ENCODE peak calls at places on chromosomes 6 and 20, in nine cellular contexts. D is stimulated activated CD4-positive, alpha-beta T cell treated with anti-CD3 and anti-CD28 coated beads, Interleukin-4, amount 100 ng/mL, for 4 hours; N is GM06990; E is CD4-positive, CD25-positive, alpha-beta regulatory T cell; Z is NCI-H1092 treated with DMSO at 0.1 percent for 48 hours; O is cerebellum; T is naive B cell; R is RKO; L is posterior vena cava. K is an unnamed sample.

GRCh38 chr6:168188310-168188973 is 109.4 kb upstream of the FRMD1 start:
- DNase-seq in Z (no peak), R (no peak), N (no peak), D (no peak), L (peak; percentile 72), O (no peak), E (no peak), T (no peak), K (no peak)

GRCh38 chr20:52624270-52624669 is 347.9 kb upstream of the TSHZ2 start:
- DNase-seq in Z (no peak), D (no peak), T (no peak), O (no peak), E (no peak), R (no peak), L (no peak), N (no peak), K (no peak)

GRCh38 chr6:39731565-39731964 is 6.4 kb upstream of the KIF6 start:
- DNase-seq in T (no peak), N (no peak), D (no peak), R (no peak), L (no peak), Z (peak; percentile 0), O (no peak), E (no peak), K (no peak)

GRCh38 chr20:63145156-63145555 is 70.8 kb downstream of the YTHDF1 start:
- DNase-seq in Z (no peak), O (no peak), E (no peak), T (no peak), L (peak; percentile 22), R (peak; percentile 16), N (no peak), D (no peak), K (no peak)

GRCh38 chr20:45919951-45920794 is 8.2 kb upstream of the PLTP start:
- DNase-seq in Z (no peak), D (no peak), R (no peak), O (no peak), T (no peak), L (no peak), N (no peak), E (no peak), K (no peak)

GRCh38 chr6:138945354-138945753 is 42.7 kb downstream of the REPS1 start:
- DNase-seq in E (no peak), Z (no peak), O (no peak), L (no peak), R (no peak), N (no peak), D (no peak), T (no peak), K (peak; percentile 5)

GRCh38 chr6:43013020-43013842 is 515 bp downstream of the MEA1 start:
- DNase-seq in D (no peak), Z (peak; percentile 72), T (no peak), L (no peak), O (peak; percentile 17), E (no peak), R (peak; percentile 67), N (no peak), K (no peak)

GRCh38 chr6:44301782-44302564 is 11.2 kb downstream of the AARS2 start:
- DNase-seq in R (no peak), L (peak; percentile 64), O (no peak), T (no peak), N (no peak), Z (no peak), E (no peak), D (no peak), K (no peak)

GRCh38 chr6:98787961-98788360 is 46.4 kb upstream of the POU3F2 start:
- DNase-seq in E (no peak), Z (peak; percentile 87), N (no peak), R (no peak), T (no peak), O (no peak), L (no peak), D (no peak), K (no peak)

GRCh38 chr6:35385457-35386202 is 43.3 kb downstream of the PPARD start:
- DNase-seq in O (no peak), R (no peak), D (no peak), E (no peak), L (no peak), N (no peak), Z (no peak), T (no peak), K (no peak)

GRCh38 chr6:108781419-108782110 is 66.7 kb upstream of the ARMC2 start:
- DNase-seq in Z (no peak), R (no peak), T (no peak), N (no peak), O (no peak), L (no peak), D (no peak), E (peak; percentile 23), K (peak; percentile 13)

GRCh38 chr6:167495506-167496391 is 170.9 kb downstream of the TTLL2 start:
- DNase-seq in E (no peak), L (peak; percentile 58), N (no peak), Z (peak; percentile 88), T (no peak), O (peak; percentile 27), D (no peak), R (no peak), K (no peak)

GRCh38 chr20:60057866-60058807 is 99.9 kb downstream of the CDH26 start:
- DNase-seq in L (no peak), O (no peak), T (peak; percentile 6), R (no peak), D (peak; percentile 13), N (peak; percentile 58), Z (peak; percentile 85), E (peak; percentile 55), K (no peak)

GRCh38 chr6:10398439-10399218 is 16.2 kb downstream of the TFAP2A start:
- DNase-seq in E (no peak), L (no peak), N (no peak), O (no peak), D (no peak), T (no peak), Z (no peak), R (no peak), K (no peak)

GRCh38 chr20:7399575-7399974 is 540.7 kb downstream of the HAO1 start:
- DNase-seq in O (no peak), N (no peak), Z (no peak), D (no peak), E (no peak), T (no peak), L (no peak), R (no peak), K (no peak)

GRCh38 chr20:43243672-43244269 is 54.1 kb upstream of the PTPRT start:
- DNase-seq in L (no peak), N (no peak), T (no peak), O (no peak), R (peak; percentile 16), D (no peak), Z (peak; percentile 6), E (peak; percentile 0), K (no peak)

GRCh38 chr20:44618318-44618731 is 33.2 kb downstream of the ADA start:
- DNase-seq in Z (no peak), T (no peak), N (no peak), O (no peak), E (peak; percentile 42), L (peak; percentile 74), R (no peak), D (peak; percentile 22), K (no peak)

GRCh38 chr6:136709429-136709828 is 82.8 kb downstream of the MAP3K5 start:
- DNase-seq in R (no peak), O (no peak), N (no peak), Z (no peak), D (no peak), E (no peak), L (no peak), T (no peak), K (no peak)

GRCh38 chr6:65350525-65350924 is 356.5 kb downstream of the EYS start:
- DNase-seq in R (no peak), T (no peak), Z (no peak), E (no peak), O (no peak), N (no peak), L (no peak), D (no peak), K (no peak)

GRCh38 chr6:151096691-151097090 is 143.1 kb upstream of the AKAP12 start:
- DNase-seq in Z (no peak), E (no peak), D (no peak), N (no peak), O (no peak), R (no peak), T (no peak), L (no peak), K (no peak)

GRCh38 chr6:121143476-121143875 is 190.8 kb downstream of the TBC1D32 start:
- DNase-seq in D (no peak), O (no peak), T (no peak), E (no peak), N (no peak), L (no peak), Z (no peak), R (peak; percentile 62), K (peak; percentile 13)

GRCh38 chr6:13769655-13770053 is 44.7 kb downstream of the MCUR1 start:
- DNase-seq in L (no peak), Z (no peak), R (no peak), N (no peak), D (peak; percentile 34), E (no peak), T (no peak), O (no peak), K (no peak)